ENCODE peak calls at places on chromosomes 12 and 14, in seven cellular contexts. One of them, this sample, is unnamed.

GRCh38 chr14:37399517-37399916 is 195.5 kb downstream of the FOXA1 start:
- DNase-seq in endothelial cell of umbilical vein: no peak
- DNase-seq in astrocyte: no peak
- DNase-seq in psoas muscle: no peak
- DNase-seq in dorsolateral prefrontal cortex: no peak
- DNase-seq in NT2/D1: no peak
- DNase-seq in ascending aorta: no peak
- DNase-seq in this sample: no peak

GRCh38 chr14:50647753-50648152 is 20.4 kb downstream of the SAV1 start:
- DNase-seq in NT2/D1: no peak
- DNase-seq in dorsolateral prefrontal cortex: no peak
- DNase-seq in endothelial cell of umbilical vein: peak
- DNase-seq in psoas muscle: no peak
- DNase-seq in astrocyte: no peak
- DNase-seq in ascending aorta: no peak
- DNase-seq in this sample: no peak

GRCh38 chr12:110577717-110578521 is 5.2 kb downstream of the PPTC7 start:
- DNase-seq in psoas muscle: no peak
- DNase-seq in NT2/D1: no peak
- DNase-seq in ascending aorta: no peak
- DNase-seq in dorsolateral prefrontal cortex: no peak
- DNase-seq in astrocyte: peak
- DNase-seq in endothelial cell of umbilical vein: peak
- DNase-seq in this sample: no peak

GRCh38 chr12:27148373-27148772 is 66.0 kb upstream of the C12orf71 start:
- DNase-seq in psoas muscle: no peak
- DNase-seq in endothelial cell of umbilical vein: no peak
- DNase-seq in NT2/D1: no peak
- DNase-seq in dorsolateral prefrontal cortex: no peak
- DNase-seq in ascending aorta: no peak
- DNase-seq in astrocyte: no peak
- DNase-seq in this sample: no peak

GRCh38 chr14:58299665-58300202 is 1.4 kb downstream of the ARID4A start:
- DNase-seq in astrocyte: no peak
- DNase-seq in ascending aorta: no peak
- DNase-seq in psoas muscle: no peak
- DNase-seq in dorsolateral prefrontal cortex: no peak
- DNase-seq in endothelial cell of umbilical vein: peak
- DNase-seq in NT2/D1: no peak
- DNase-seq in this sample: no peak

GRCh38 chr14:54366726-54367707 is 29.8 kb upstream of the CDKN3 start:
- DNase-seq in ascending aorta: no peak
- DNase-seq in NT2/D1: peak
- DNase-seq in dorsolateral prefrontal cortex: no peak
- DNase-seq in psoas muscle: no peak
- DNase-seq in astrocyte: peak
- DNase-seq in endothelial cell of umbilical vein: peak
- DNase-seq in this sample: peak

GRCh38 chr12:123748171-123748570 is 13.9 kb upstream of the DNAH10 start:
- DNase-seq in endothelial cell of umbilical vein: no peak
- DNase-seq in ascending aorta: no peak
- DNase-seq in psoas muscle: no peak
- DNase-seq in NT2/D1: no peak
- DNase-seq in astrocyte: no peak
- DNase-seq in dorsolateral prefrontal cortex: no peak
- DNase-seq in this sample: no peak

GRCh38 chr12:31476437-31476836 is 114.5 kb downstream of the DENND5B start:
- DNase-seq in astrocyte: no peak
- DNase-seq in endothelial cell of umbilical vein: no peak
- DNase-seq in psoas muscle: no peak
- DNase-seq in dorsolateral prefrontal cortex: no peak
- DNase-seq in ascending aorta: no peak
- DNase-seq in NT2/D1: no peak
- DNase-seq in this sample: no peak

GRCh38 chr12:72201457-72201856 is 70.7 kb upstream of the TRHDE start:
- DNase-seq in astrocyte: no peak
- DNase-seq in dorsolateral prefrontal cortex: no peak
- DNase-seq in ascending aorta: no peak
- DNase-seq in endothelial cell of umbilical vein: no peak
- DNase-seq in NT2/D1: no peak
- DNase-seq in psoas muscle: no peak
- DNase-seq in this sample: no peak

GRCh38 chr12:75975692-75976091 is 55.9 kb downstream of the PHLDA1 start:
- DNase-seq in psoas muscle: no peak
- DNase-seq in astrocyte: no peak
- DNase-seq in ascending aorta: no peak
- DNase-seq in NT2/D1: no peak
- DNase-seq in dorsolateral prefrontal cortex: no peak
- DNase-seq in endothelial cell of umbilical vein: no peak
- DNase-seq in this sample: no peak

GRCh38 chr14:90421001-90421580 is 24.3 kb downstream of the CALM1 start:
- DNase-seq in NT2/D1: no peak
- DNase-seq in astrocyte: no peak
- DNase-seq in endothelial cell of umbilical vein: no peak
- DNase-seq in ascending aorta: no peak
- DNase-seq in psoas muscle: no peak
- DNase-seq in dorsolateral prefrontal cortex: no peak
- DNase-seq in this sample: no peak

GRCh38 chr12:57127101-57127709 is 1.1 kb upstream of the LRP1 start:
- DNase-seq in ascending aorta: no peak
- DNase-seq in dorsolateral prefrontal cortex: no peak
- DNase-seq in psoas muscle: peak
- DNase-seq in endothelial cell of umbilical vein: no peak
- DNase-seq in astrocyte: no peak
- DNase-seq in NT2/D1: no peak
- DNase-seq in this sample: peak

GRCh38 chr12:50764861-50765324 is 992 bp downstream of the ATF1 start:
- DNase-seq in dorsolateral prefrontal cortex: peak
- DNase-seq in psoas muscle: no peak
- DNase-seq in ascending aorta: no peak
- DNase-seq in endothelial cell of umbilical vein: peak
- DNase-seq in astrocyte: peak
- DNase-seq in NT2/D1: no peak
- DNase-seq in this sample: peak

GRCh38 chr14:21860172-21860571 is 186.6 kb upstream of the OR4E1 start:
- DNase-seq in dorsolateral prefrontal cortex: no peak
- DNase-seq in astrocyte: no peak
- DNase-seq in endothelial cell of umbilical vein: peak
- DNase-seq in NT2/D1: peak
- DNase-seq in psoas muscle: no peak
- DNase-seq in ascending aorta: no peak
- DNase-seq in this sample: no peak

GRCh38 chr14:75542585-75543091 is 20.4 kb downstream of the BATF start:
- DNase-seq in psoas muscle: peak
- DNase-seq in NT2/D1: no peak
- DNase-seq in dorsolateral prefrontal cortex: no peak
- DNase-seq in endothelial cell of umbilical vein: no peak
- DNase-seq in astrocyte: peak
- DNase-seq in ascending aorta: peak
- DNase-seq in this sample: no peak

GRCh38 chr14:60775296-60775695 is 40.7 kb downstream of the MNAT1 start:
- DNase-seq in NT2/D1: no peak
- DNase-seq in ascending aorta: no peak
- DNase-seq in astrocyte: peak
- DNase-seq in endothelial cell of umbilical vein: peak
- DNase-seq in dorsolateral prefrontal cortex: no peak
- DNase-seq in psoas muscle: no peak
- DNase-seq in this sample: no peak

GRCh38 chr12:116454950-116455447 is 104.2 kb upstream of the MAP1LC3B2 start:
- DNase-seq in NT2/D1: no peak
- DNase-seq in ascending aorta: no peak
- DNase-seq in dorsolateral prefrontal cortex: no peak
- DNase-seq in astrocyte: peak
- DNase-seq in endothelial cell of umbilical vein: peak
- DNase-seq in psoas muscle: no peak
- DNase-seq in this sample: no peak

GRCh38 chr12:95970905-95971304 is 25.2 kb downstream of the HAL start:
- DNase-seq in dorsolateral prefrontal cortex: no peak
- DNase-seq in ascending aorta: no peak
- DNase-seq in psoas muscle: no peak
- DNase-seq in astrocyte: peak
- DNase-seq in endothelial cell of umbilical vein: no peak
- DNase-seq in NT2/D1: peak
- DNase-seq in this sample: no peak

DNA sequence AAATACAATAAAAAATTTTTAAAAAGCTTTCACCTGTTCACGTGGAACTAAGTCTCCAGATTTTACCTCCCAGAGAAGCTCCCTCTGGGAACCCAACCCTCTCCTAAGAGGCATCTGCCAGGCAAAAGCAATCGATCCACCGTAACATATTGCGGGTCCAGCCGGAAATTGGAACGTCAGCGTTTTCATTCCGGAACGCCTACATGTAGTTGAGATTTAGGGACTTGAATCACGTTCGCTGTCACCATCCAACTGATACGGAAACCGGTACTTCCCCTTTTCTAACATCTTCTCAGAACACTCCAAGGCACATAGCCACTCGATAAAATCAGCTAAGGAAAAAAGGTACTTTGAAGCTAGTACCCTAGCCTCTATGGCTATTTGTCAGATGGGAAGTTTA is 70.3 kb downstream of the COX16 start:
- DNase-seq in NT2/D1: no peak
- DNase-seq in ascending aorta: no peak
- DNase-seq in astrocyte: no peak
- DNase-seq in psoas muscle: no peak
- DNase-seq in endothelial cell of umbilical vein: no peak
- DNase-seq in dorsolateral prefrontal cortex: no peak
- DNase-seq in this sample: no peak
- H3K4me3 ChIP-seq in NT2/D1: no peak
- H3K4me3 ChIP-seq in ascending aorta: no peak
- H3K4me3 ChIP-seq in astrocyte: no peak
- H3K4me3 ChIP-seq in psoas muscle: no peak
- H3K4me3 ChIP-seq in endothelial cell of umbilical vein: no peak
- H3K4me3 ChIP-seq in dorsolateral prefrontal cortex: no peak
- H3K4me3 ChIP-seq in this sample: no peak

GRCh38 chr14:69573841-69574265 is 818 bp downstream of the CCDC177 start:
- DNase-seq in dorsolateral prefrontal cortex: no peak
- DNase-seq in ascending aorta: no peak
- DNase-seq in psoas muscle: no peak
- DNase-seq in NT2/D1: no peak
- DNase-seq in astrocyte: no peak
- DNase-seq in endothelial cell of umbilical vein: no peak
- DNase-seq in this sample: no peak

GRCh38 chr14:69571879-69572633 is 2.6 kb downstream of the CCDC177 start:
- DNase-seq in astrocyte: no peak
- DNase-seq in psoas muscle: peak
- DNase-seq in dorsolateral prefrontal cortex: no peak
- DNase-seq in endothelial cell of umbilical vein: no peak
- DNase-seq in NT2/D1: no peak
- DNase-seq in ascending aorta: no peak
- DNase-seq in this sample: peak

GRCh38 chr14:69573205-69573840 is 1.3 kb downstream of the CCDC177 start:
- DNase-seq in psoas muscle: peak
- DNase-seq in endothelial cell of umbilical vein: no peak
- DNase-seq in dorsolateral prefrontal cortex: no peak
- DNase-seq in astrocyte: no peak
- DNase-seq in ascending aorta: no peak
- DNase-seq in NT2/D1: no peak
- DNase-seq in this sample: peak

GRCh38 chr14:69571449-69571878 is 3.2 kb downstream of the CCDC177 start:
- DNase-seq in endothelial cell of umbilical vein: no peak
- DNase-seq in NT2/D1: no peak
- DNase-seq in astrocyte: no peak
- DNase-seq in dorsolateral prefrontal cortex: no peak
- DNase-seq in psoas muscle: no peak
- DNase-seq in ascending aorta: no peak
- DNase-seq in this sample: no peak

DNA sequence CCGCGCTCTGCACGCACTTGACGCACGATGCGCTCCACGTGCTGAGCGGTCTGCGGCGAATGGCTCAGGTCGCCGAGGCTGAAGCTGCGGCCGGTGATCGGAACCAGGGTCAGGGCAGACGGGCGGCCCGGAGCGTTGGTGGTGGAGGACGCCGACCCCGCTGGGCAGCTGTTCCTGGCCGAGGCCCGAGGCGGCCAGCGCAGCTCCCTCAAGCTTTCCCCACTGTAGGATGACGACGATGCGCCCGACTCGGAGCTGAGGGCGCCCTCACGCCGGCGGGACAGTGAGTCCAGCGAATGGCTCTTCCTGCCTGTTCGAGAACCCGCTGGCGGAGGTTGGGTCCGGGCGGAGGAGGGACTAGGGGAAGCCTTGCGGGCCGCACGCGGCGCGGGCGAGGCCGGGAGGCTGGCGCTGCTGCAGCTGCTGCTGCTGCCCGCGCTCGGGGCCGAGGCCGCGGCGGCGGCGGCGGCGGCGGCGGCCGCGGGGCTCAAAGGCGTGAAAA is 2.0 kb downstream of the CCDC177 start:
- DNase-seq in psoas muscle: no peak
- DNase-seq in ascending aorta: no peak
- DNase-seq in astrocyte: no peak
- DNase-seq in NT2/D1: no peak
- DNase-seq in endothelial cell of umbilical vein: no peak
- DNase-seq in dorsolateral prefrontal cortex: no peak
- DNase-seq in this sample: no peak
- H3K4me3 ChIP-seq in psoas muscle: peak
- H3K4me3 ChIP-seq in ascending aorta: peak
- H3K4me3 ChIP-seq in astrocyte: no peak
- H3K4me3 ChIP-seq in NT2/D1: no peak
- H3K4me3 ChIP-seq in endothelial cell of umbilical vein: no peak
- H3K4me3 ChIP-seq in dorsolateral prefrontal cortex: no peak
- H3K4me3 ChIP-seq in this sample: no peak

GRCh38 chr12:105091495-105092206 is 7.4 kb upstream of the ALDH1L2 start:
- DNase-seq in ascending aorta: no peak
- DNase-seq in dorsolateral prefrontal cortex: no peak
- DNase-seq in endothelial cell of umbilical vein: no peak
- DNase-seq in psoas muscle: no peak
- DNase-seq in NT2/D1: no peak
- DNase-seq in astrocyte: no peak
- DNase-seq in this sample: no peak
- H3K4me3 ChIP-seq in ascending aorta: no peak
- H3K4me3 ChIP-seq in dorsolateral prefrontal cortex: no peak
- H3K4me3 ChIP-seq in endothelial cell of umbilical vein: no peak
- H3K4me3 ChIP-seq in psoas muscle: no peak
- H3K4me3 ChIP-seq in NT2/D1: no peak
- H3K4me3 ChIP-seq in astrocyte: no peak
- H3K4me3 ChIP-seq in this sample: no peak

GRCh38 chr12:53224268-53224896 is 7.6 kb downstream of the RARG start:
- DNase-seq in astrocyte: no peak
- DNase-seq in endothelial cell of umbilical vein: no peak
- DNase-seq in dorsolateral prefrontal cortex: no peak
- DNase-seq in NT2/D1: peak
- DNase-seq in ascending aorta: no peak
- DNase-seq in psoas muscle: no peak
- DNase-seq in this sample: no peak

GRCh38 chr12:53222170-53223005 is 9.6 kb downstream of the RARG start:
- DNase-seq in psoas muscle: no peak
- DNase-seq in ascending aorta: no peak
- DNase-seq in astrocyte: no peak
- DNase-seq in endothelial cell of umbilical vein: no peak
- DNase-seq in dorsolateral prefrontal cortex: no peak
- DNase-seq in NT2/D1: no peak
- DNase-seq in this sample: no peak

GRCh38 chr12:53224897-53225634 is 6.9 kb downstream of the RARG start:
- DNase-seq in endothelial cell of umbilical vein: no peak
- DNase-seq in psoas muscle: no peak
- DNase-seq in NT2/D1: no peak
- DNase-seq in ascending aorta: no peak
- DNase-seq in dorsolateral prefrontal cortex: no peak
- DNase-seq in astrocyte: peak
- DNase-seq in this sample: no peak

GRCh38 chr12:53223006-53223305 is 9.1 kb downstream of the RARG start:
- DNase-seq in NT2/D1: no peak
- DNase-seq in dorsolateral prefrontal cortex: no peak
- DNase-seq in psoas muscle: no peak
- DNase-seq in ascending aorta: no peak
- DNase-seq in astrocyte: no peak
- DNase-seq in endothelial cell of umbilical vein: no peak
- DNase-seq in this sample: no peak

GRCh38 chr12:53223391-53224267 is 8.4 kb downstream of the RARG start:
- DNase-seq in psoas muscle: no peak
- DNase-seq in astrocyte: peak
- DNase-seq in endothelial cell of umbilical vein: peak
- DNase-seq in NT2/D1: no peak
- DNase-seq in dorsolateral prefrontal cortex: no peak
- DNase-seq in ascending aorta: no peak
- DNase-seq in this sample: no peak
- H3K4me3 ChIP-seq in psoas muscle: no peak
- H3K4me3 ChIP-seq in astrocyte: no peak
- H3K4me3 ChIP-seq in endothelial cell of umbilical vein: no peak
- H3K4me3 ChIP-seq in NT2/D1: no peak
- H3K4me3 ChIP-seq in dorsolateral prefrontal cortex: no peak
- H3K4me3 ChIP-seq in ascending aorta: peak
- H3K4me3 ChIP-seq in this sample: no peak

This sample was measured in uterus.